ENCODE peak calls at places on chromosomes 3 and 15, in five cellular contexts. B, T, V, U and L are unnamed samples.

GRCh38 chr15:42385206-42385979 is 26.1 kb downstream of the CAPN3 start:
- DNase-seq in B (peak), T (no peak), V (peak), U (peak), L (no peak)

GRCh38 chr3:193816656-193817311 is 223.8 kb downstream of the OPA1 start:
- DNase-seq in B (peak), T (no peak), V (no peak), U (peak), L (peak)

GRCh38 chr15:34610388-34610787 is 26.9 kb upstream of the GOLGA8B start:
- DNase-seq in B (peak), T (no peak), V (no peak), U (peak), L (no peak)

GRCh38 chr3:197446713-197447455 is 108.9 kb downstream of the BDH1 start:
- DNase-seq in B (no peak), T (no peak), V (no peak), U (no peak), L (no peak)

GRCh38 chr3:53114412-53115074 is 15.7 kb downstream of the RFT1 start:
- DNase-seq in B (peak), T (no peak), V (no peak), U (no peak), L (no peak)

GRCh38 chr3:104896624-104897023 is 470.1 kb upstream of the ALCAM start:
- DNase-seq in B (no peak), T (no peak), V (no peak), U (no peak), L (no peak)

GRCh38 chr3:111605016-111605415 is 9.9 kb upstream of the ZBED2 start:
- DNase-seq in B (no peak), T (peak), V (no peak), U (no peak), L (no peak)

GRCh38 chr3:152282813-152283212 is 14.1 kb downstream of the MBNL1 start:
- DNase-seq in B (no peak), T (no peak), V (no peak), U (no peak), L (no peak)

GRCh38 chr3:140117111-140117526 is 182.1 kb downstream of the CLSTN2 start:
- DNase-seq in B (no peak), T (peak), V (no peak), U (no peak), L (no peak)

GRCh38 chr3:46395210-46395661 is 11.6 kb downstream of the CCR5AS start:
- DNase-seq in B (peak), T (no peak), V (no peak), U (peak), L (no peak)

GRCh38 chr15:66878761-66879160 is 176.7 kb downstream of the SMAD6 start:
- DNase-seq in B (no peak), T (no peak), V (no peak), U (no peak), L (no peak)

GRCh38 chr15:25849431-25849921 is 13.7 kb downstream of the ATP10A start:
- DNase-seq in B (peak), T (no peak), V (no peak), U (peak), L (no peak)